ENCODE peak calls at places on chromosome 13, in eight cellular contexts. E is right cardiac atrium; P is CD4-positive, alpha-beta memory T cell; C is astrocyte; N is IMR-90; J is stomach; I is Peyer's patch; Y is AG04450. O is an unnamed sample. For H3K27me3 and H3K9me3, the result is how much of the 10 kb centered on the place peaks cover.

GRCh38 chr13:114136576-114136975 is 4.2 kb upstream of the RASA3 start:
- DNase-seq in I (no peak), E (peak), C (no peak), N (no peak), P (no peak), J (no peak), Y (no peak), O (no peak)

GRCh38 chr13:27211771-27212364 is 39.5 kb upstream of the RPL21 start:
- DNase-seq in I (no peak), N (peak), Y (peak), C (peak), J (no peak), E (no peak), P (no peak), O (peak)

GRCh38 chr13:108686027-108686426 is 56.6 kb downstream of the MYO16 start:
- DNase-seq in Y (no peak), J (no peak), P (no peak), E (no peak), I (no peak), N (no peak), C (no peak), O (no peak)

GRCh38 chr13:109874921-109875454 is 88.6 kb upstream of the IRS2 start:
- DNase-seq in E (peak), I (no peak), C (peak), P (no peak), J (no peak), Y (no peak), N (peak), O (no peak)

GRCh38 chr13:95676775-95677563 is at the start of gene DNAJC3:
- DNase-seq in E (peak), P (peak), Y (peak), I (peak), J (peak), N (peak), C (peak), O (peak)

GRCh38 chr13:108957369-108958012 is 328.1 kb downstream of the MYO16 start:
- DNase-seq in Y (peak), I (no peak), N (peak), J (no peak), E (no peak), C (peak), P (no peak), O (peak)

GRCh38 chr13:21911916-21912315 is 241.0 kb downstream of the FGF9 start:
- DNase-seq in N (no peak), Y (no peak), C (no peak), I (no peak), E (no peak), P (no peak), J (no peak), O (no peak)

GRCh38 chr13:30551194-30551593 is 66.5 kb upstream of the USPL1 start:
- DNase-seq in I (no peak), P (peak), E (no peak), N (peak), Y (no peak), C (no peak), J (no peak), O (peak)

GRCh38 chr13:80957019-80957650 is 616.2 kb upstream of the SPRY2 start:
- DNase-seq in P (no peak), N (no peak), E (no peak), C (no peak), I (no peak), Y (no peak), J (no peak), O (no peak)

GRCh38 chr13:95300625-95301134 is 571 bp downstream of the ABCC4 start:
- DNase-seq in P (peak), E (peak), J (peak), C (peak), Y (peak), N (peak), I (peak), O (peak)

GRCh38 chr13:89432997-89433396 is 1761.8 kb downstream of the SLITRK5 start:
- DNase-seq in I (no peak), N (no peak), E (no peak), C (peak), Y (no peak), J (no peak), P (no peak), O (no peak)

GRCh38 chr13:66826398-66826797 is 403.7 kb downstream of the PCDH9 start:
- DNase-seq in P (no peak), C (no peak), J (no peak), Y (no peak), I (no peak), N (no peak), E (no peak), O (no peak)

GRCh38 chr13:109281823-109282239 is 504.6 kb downstream of the IRS2 start:
- DNase-seq in N (no peak), I (no peak), J (no peak), P (no peak), E (no peak), C (no peak), Y (no peak), O (no peak)

GRCh38 chr13:91349992-91350911 is 2.8 kb downstream of the MIR17HG start:
- DNase-seq in P (no peak), J (no peak), C (no peak), I (no peak), Y (no peak), E (no peak), N (no peak), O (no peak)

GRCh38 chr13:76383671-76384461 is 502.3 kb downstream of the KCTD12 start:
- DNase-seq in N (peak), I (no peak), E (no peak), C (peak), J (no peak), Y (peak), P (no peak), O (peak)

GRCh38 chr13:110637275-110637674 is 21.9 kb downstream of the NAXD start:
- DNase-seq in I (no peak), E (no peak), Y (no peak), N (no peak), C (no peak), P (no peak), J (no peak), O (no peak)

GRCh38 chr13:109734002-109734785 is 52.2 kb downstream of the IRS2 start:
- DNase-seq in N (no peak), C (no peak), P (peak), I (no peak), E (no peak), J (no peak), Y (no peak), O (no peak)

GRCh38 chr13:59514316-59514715 is 649.4 kb downstream of the DIAPH3 start:
- DNase-seq in J (no peak), Y (no peak), C (no peak), I (no peak), P (no peak), N (no peak), E (no peak), O (no peak)

GRCh38 chr13:35472308-35473008 is 4.0 kb downstream of the MAB21L1 start:
- DNase-seq in Y (no peak), J (no peak), P (no peak), I (no peak), C (no peak), N (no peak), E (no peak), O (no peak)

GRCh38 chr13:35468195-35468594 is 8.3 kb downstream of the MAB21L1 start:
- DNase-seq in Y (no peak), J (no peak), I (no peak), C (peak), E (no peak), N (no peak), P (no peak), O (no peak)

GRCh38 chr13:35470671-35471465 is 5.6 kb downstream of the MAB21L1 start:
- DNase-seq in N (peak), P (no peak), J (no peak), C (peak), I (no peak), Y (no peak), E (peak), O (no peak)

GRCh38 chr13:35471466-35472307 is 4.8 kb downstream of the MAB21L1 start:
- DNase-seq in J (no peak), P (no peak), E (no peak), Y (no peak), N (no peak), C (no peak), I (no peak), O (no peak)

DNA sequence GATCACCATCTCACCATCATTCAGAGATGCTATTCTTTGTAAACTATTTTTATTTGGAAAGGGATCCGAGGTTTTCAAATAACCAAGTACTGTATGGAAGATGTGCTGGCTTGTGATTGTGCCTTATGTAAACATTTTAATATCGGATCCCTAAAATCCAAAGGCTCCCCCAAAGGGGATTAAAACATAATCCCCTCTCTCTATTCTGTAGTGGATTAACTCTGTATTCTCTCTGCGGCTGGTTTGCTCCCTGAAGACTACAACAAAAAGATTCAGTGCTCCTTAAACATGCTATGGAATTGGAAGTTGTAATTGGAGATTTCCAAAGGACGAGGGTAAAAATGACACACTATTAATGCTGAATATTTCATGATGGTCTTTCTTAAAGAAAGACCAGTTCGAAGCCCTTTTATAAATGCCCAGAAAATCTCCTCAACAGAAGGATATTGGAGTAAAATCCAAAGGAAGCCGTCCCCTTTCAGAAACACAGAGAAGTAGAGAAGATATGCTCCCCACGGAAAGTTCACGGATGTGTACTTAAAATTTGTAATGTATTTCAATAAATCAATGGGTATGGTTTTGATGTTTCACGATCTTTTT is 6.6 kb downstream of the MAB21L1 start:
- DNase-seq in Y (no peak), E (no peak), N (no peak), P (no peak), J (no peak), C (no peak), I (no peak), O (no peak)
- H3K4me3 ChIP-seq in Y (no peak), E (no peak), N (no peak), P (no peak), J (no peak), C (no peak), I (no peak), O (no peak)

DNA sequence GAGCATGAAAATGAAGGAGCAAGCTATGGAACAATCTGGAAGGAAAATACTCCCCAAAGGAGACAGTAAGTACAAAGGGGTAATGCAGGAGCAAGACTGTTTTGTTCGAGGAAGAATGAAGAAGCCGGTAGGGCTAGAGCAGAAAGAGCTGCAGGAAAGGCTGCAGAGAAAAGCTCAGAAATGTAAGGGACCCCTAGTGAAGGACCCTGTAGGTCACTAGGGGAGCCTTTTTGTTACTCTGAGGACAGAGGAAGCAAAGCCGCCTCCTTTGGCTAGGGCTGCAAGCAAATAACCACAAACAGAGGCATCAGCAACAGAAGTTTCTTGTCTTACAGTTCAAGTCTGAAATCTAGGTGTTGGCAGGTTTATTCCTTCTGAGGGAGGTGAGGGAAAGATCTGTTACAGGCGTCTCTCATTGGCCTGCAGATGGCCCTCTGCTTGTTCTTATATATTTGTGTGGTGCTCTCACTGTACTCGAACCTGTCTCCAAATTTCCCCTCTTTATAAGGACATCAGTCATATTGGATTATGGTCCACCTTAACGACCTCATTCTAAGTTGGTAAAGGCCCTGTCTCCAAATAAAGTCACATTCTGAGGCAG is 362.3 kb downstream of the COG6 start:
- DNase-seq in J (no peak), C (no peak), I (no peak), Y (no peak), N (no peak), P (no peak), E (no peak), O (no peak)
- H3K27me3 ChIP-seq in J (under half), C (under half), I (under half), Y (under half), N (under half), P (under half), E (under half), O (under half)

GRCh38 chr13:19158526-19158925 is 23.1 kb downstream of the TUBA3C start:
- DNase-seq in E (no peak), C (no peak), Y (no peak), P (no peak), I (no peak), N (no peak), J (no peak), O (no peak)

GRCh38 chr13:19159181-19159580 is 22.4 kb downstream of the TUBA3C start:
- DNase-seq in E (no peak), C (no peak), P (no peak), N (no peak), I (no peak), J (no peak), Y (no peak), O (no peak)

GRCh38 chr13:19156013-19156825 is 25.4 kb downstream of the TUBA3C start:
- DNase-seq in P (no peak), C (no peak), E (no peak), Y (no peak), I (no peak), N (no peak), J (no peak), O (no peak)

GRCh38 chr13:19157461-19157860 is 24.2 kb downstream of the TUBA3C start:
- DNase-seq in E (no peak), I (no peak), N (no peak), P (no peak), J (no peak), Y (no peak), C (no peak), O (no peak)

DNA sequence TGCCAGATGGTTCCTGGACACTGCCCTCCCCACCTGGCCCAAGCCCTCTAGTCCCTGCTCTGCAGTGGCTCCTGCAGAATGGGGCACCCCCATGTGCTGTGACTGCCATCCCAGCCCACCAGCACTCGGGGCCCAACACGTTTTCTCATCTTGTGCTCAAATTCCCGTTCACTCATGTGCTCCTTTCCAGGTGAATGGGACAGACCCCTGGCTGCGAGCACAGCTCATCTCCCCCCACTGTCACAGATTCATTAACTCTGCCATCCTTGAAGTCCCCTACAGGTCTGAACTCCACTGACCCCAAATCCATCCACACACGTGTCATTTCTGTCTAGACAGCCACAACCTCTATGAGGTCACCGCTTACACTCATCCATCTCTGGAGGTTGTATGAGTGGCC is 23.6 kb downstream of the TUBA3C start:
- DNase-seq in I (no peak), C (no peak), N (no peak), Y (no peak), P (no peak), E (no peak), J (no peak), O (no peak)
- H3K9me3 ChIP-seq in I (under half), C (under half), N (half or more), Y (half or more), P (under half), E (under half), J (under half), O (under half)

GRCh38 chr13:50189450-50189849 is 174.2 kb downstream of the KCNRG start:
- DNase-seq in E (no peak), Y (no peak), C (no peak), J (no peak), P (no peak), N (no peak), I (no peak), O (no peak)

GRCh38 chr13:50191004-50191403 is 175.8 kb downstream of the KCNRG start:
- DNase-seq in P (no peak), I (no peak), N (no peak), J (no peak), Y (no peak), E (no peak), C (no peak), O (no peak)

GRCh38 chr13:50192272-50192813 is 177.1 kb downstream of the KCNRG start:
- DNase-seq in N (no peak), C (no peak), P (no peak), Y (no peak), J (no peak), E (no peak), I (no peak), O (no peak)

GRCh38 chr13:50187352-50188029 is 172.2 kb downstream of the KCNRG start:
- DNase-seq in J (no peak), P (no peak), Y (no peak), E (no peak), I (no peak), C (no peak), N (no peak), O (no peak)

DNA sequence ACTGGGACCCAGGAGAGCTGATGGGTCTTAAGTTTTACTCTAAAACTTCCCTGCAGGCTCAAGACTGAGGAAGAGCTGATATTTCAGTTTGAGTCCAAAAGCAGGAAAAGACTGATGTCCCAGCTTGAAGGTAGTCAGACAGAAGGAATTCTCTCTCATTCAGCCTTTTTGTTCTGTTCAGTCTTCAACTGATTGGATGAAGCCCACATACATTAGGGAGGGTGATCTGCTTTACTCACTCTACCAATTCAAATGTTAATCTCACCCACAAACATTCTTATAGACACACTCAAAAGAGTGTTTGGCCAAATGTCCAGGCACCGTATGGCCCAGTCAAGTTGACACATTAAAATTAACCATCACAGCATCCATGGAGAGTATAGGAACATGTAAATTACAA is 173.5 kb downstream of the KCNRG start:
- DNase-seq in E (no peak), J (no peak), C (no peak), Y (no peak), N (no peak), I (no peak), P (no peak), O (no peak)
- H3K4me3 ChIP-seq in E (no peak), J (no peak), C (no peak), Y (no peak), N (no peak), I (no peak), P (no peak), O (no peak)

GRCh38 chr13:73997964-73998363 is 136.2 kb downstream of the KLF12 start:
- DNase-seq in N (no peak), E (no peak), I (no peak), Y (no peak), C (no peak), P (no peak), J (no peak), O (no peak)
- H3K27me3 ChIP-seq in N (under half), E (under half), I (under half), Y (under half), C (under half), P (under half), J (under half), O (under half)

DNA sequence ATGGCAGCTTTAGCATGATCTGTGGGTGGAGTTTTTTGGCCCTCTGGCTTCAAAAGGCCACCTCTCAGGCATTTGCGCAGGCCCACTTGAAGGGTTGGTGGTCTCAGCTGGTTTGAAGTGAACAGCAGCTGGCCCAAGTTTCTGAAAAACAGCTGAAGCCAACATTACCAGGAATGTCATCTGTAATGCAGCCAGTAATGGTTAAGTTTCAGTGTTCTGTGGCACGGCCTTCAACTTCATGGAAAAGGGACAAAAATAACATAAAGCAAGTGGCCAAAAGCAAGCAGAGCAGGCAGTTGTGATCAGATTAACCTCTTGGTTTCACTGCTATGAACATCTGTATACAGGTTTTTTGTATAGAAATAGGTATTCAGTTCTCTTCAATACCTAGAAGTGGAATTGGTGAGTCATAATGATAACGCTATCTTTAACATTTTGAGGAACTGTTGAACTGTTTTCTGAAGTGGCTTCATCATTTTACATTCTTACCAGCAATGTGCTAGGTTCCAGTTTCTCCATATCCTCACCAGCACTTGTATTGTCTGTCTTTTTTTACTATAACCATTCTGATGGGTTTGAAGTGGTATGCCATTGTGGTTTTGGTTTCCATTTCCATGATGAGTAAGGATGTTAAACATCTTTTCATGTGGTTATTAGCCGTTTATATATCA is 245.4 kb downstream of the SHISA2 start:
- DNase-seq in P (no peak), N (no peak), E (no peak), Y (no peak), C (peak), I (no peak), J (no peak), O (no peak)
- H3K9me3 ChIP-seq in P (under half), N (under half), E (under half), Y (under half), C (under half), I (under half), J (under half), O (under half)

O was measured in MG63.